ENCODE peak calls at places on chromosomes 12 and 14, in six cellular contexts. M is heart right ventricle, F is RWPE1, C is AG09319, G is GM20000, O is mammary epithelial cell. B is an unnamed sample.

GRCh38 chr14:57266060-57266459 is 2.6 kb downstream of the EXOC5 start:
- DNase-seq in C (no peak), M (no peak), O (no peak), F (no peak), G (no peak), B (no peak)

GRCh38 chr14:80930836-80931389 is 10.6 kb downstream of the CEP128 start:
- DNase-seq in C (peak; percentile 16), O (peak; percentile 96), M (no peak), F (peak; percentile 80), G (peak; percentile 45), B (peak; percentile 81)

GRCh38 chr12:990308-990648 is 745 bp upstream of the ERC1 start:
- DNase-seq in F (peak; percentile 36), C (no peak), M (peak; percentile 71), G (peak; percentile 51), O (peak; percentile 62), B (peak; percentile 77)

GRCh38 chr14:22381751-22382150 is 207.3 kb downstream of the DAD1 start:
- DNase-seq in C (no peak), M (no peak), O (no peak), G (no peak), F (no peak), B (no peak)

GRCh38 chr12:18165422-18165871 is 75.5 kb upstream of the RERGL start:
- DNase-seq in G (peak; percentile 46), F (no peak), O (peak; percentile 70), C (no peak), M (no peak), B (peak; percentile 7)

GRCh38 chr12:124617615-124618014 is 50.2 kb upstream of the NCOR2 start:
- DNase-seq in F (no peak), M (peak; percentile 69), G (no peak), O (no peak), C (no peak), B (no peak)

GRCh38 chr12:5013206-5013830 is 30.4 kb upstream of the KCNA5 start:
- DNase-seq in M (no peak), G (no peak), C (peak; percentile 20), O (peak; percentile 5), F (no peak), B (no peak)

GRCh38 chr14:64873506-64874220 is 6.0 kb downstream of the SPTB start:
- DNase-seq in M (no peak), O (no peak), C (no peak), G (no peak), F (no peak), B (no peak)

GRCh38 chr14:104938436-104938835 is 13.8 kb downstream of the PLD4 start:
- DNase-seq in G (no peak), M (no peak), C (no peak), F (no peak), O (no peak), B (no peak)

GRCh38 chr12:124461241-124461673 is 106.2 kb downstream of the NCOR2 start:
- DNase-seq in M (peak; percentile 9), F (no peak), G (no peak), C (no peak), O (no peak), B (no peak)

GRCh38 chr12:123942911-123943648 is 29.6 kb downstream of the CCDC92 start:
- DNase-seq in M (no peak), O (no peak), F (no peak), C (no peak), G (no peak), B (no peak)

DNA sequence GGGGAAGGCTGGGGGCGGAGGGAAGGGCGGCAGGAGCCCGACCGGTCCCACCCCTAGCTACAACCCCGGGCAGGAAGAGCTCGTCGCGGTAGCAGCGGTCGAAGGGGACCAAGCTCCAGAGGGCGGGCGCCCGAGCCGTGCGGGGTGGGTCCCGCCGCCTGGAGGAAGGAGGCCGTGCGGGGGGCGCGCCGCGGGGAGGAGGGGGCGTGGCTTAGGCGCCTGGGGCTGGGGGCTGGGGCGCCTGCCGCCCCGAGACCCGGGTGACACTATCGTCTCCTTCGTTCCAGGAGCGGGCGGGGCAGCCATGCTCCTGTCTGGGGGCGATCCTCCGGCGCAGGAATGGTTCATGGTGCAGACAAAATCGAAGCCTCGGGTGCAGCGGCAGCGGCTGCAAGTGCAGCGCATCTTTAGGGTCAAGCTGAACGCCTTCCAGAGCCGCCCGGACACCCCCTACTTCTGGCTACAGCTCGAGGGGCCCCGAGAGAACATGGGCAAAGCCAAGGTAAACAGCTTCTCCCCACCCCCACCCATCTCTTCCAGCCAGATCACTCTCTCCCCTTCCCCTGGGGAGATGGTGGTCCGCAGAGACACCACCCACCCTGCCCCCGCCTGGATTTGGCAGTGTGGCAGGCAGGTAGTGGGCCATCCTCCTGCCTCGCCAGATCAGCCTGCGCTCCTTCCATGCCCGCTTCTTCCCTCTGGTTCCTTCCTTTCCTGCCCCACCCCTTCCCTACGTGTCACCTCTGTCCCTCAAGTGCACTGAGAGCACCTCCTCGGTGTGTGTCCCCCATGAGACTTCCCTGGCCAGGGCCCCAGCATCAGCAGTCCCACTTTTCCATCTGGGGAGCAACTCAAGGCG is at the start of gene NYNRIN:
- DNase-seq in C (no peak), G (no peak), M (peak; percentile 80), O (no peak), F (no peak), B (peak; percentile 38)
- TF ChIP-seq CTCF in C (no peak), G (no peak), M (no peak), O (no peak), F (no peak), B (no peak)

GRCh38 chr12:115228434-115228833 is 544.5 kb upstream of the TBX3 start:
- DNase-seq in O (no peak), C (no peak), G (no peak), M (no peak), F (no peak), B (no peak)

GRCh38 chr12:115227137-115227615 is 543.2 kb upstream of the TBX3 start:
- DNase-seq in G (no peak), O (peak; percentile 91), C (peak; percentile 10), M (peak; percentile 19), F (peak; percentile 94), B (no peak)

GRCh38 chr12:115232455-115233156 is 548.6 kb upstream of the TBX3 start:
- DNase-seq in G (no peak), F (no peak), M (no peak), C (no peak), O (no peak), B (no peak)

GRCh38 chr12:115230576-115230975 is 546.6 kb upstream of the TBX3 start:
- DNase-seq in C (no peak), F (no peak), M (no peak), G (no peak), O (no peak), B (no peak)

GRCh38 chr12:115229517-115229916 is 545.5 kb upstream of the TBX3 start:
- DNase-seq in M (no peak), G (no peak), C (no peak), F (no peak), O (no peak), B (no peak)
- TF ChIP-seq CTCF in M (no peak), G (no peak), C (no peak), F (no peak), O (no peak), B (no peak)

GRCh38 chr12:30754750-30755394 is at the start of gene CAPRIN2:
- DNase-seq in C (peak; percentile 87), G (peak; percentile 95), O (peak; percentile 96), F (peak; percentile 87), M (peak; percentile 98), B (peak; percentile 93)
- TF ChIP-seq CTCF in C (peak; percentile 34), G (peak; percentile 20), O (peak; percentile 53), F (peak; percentile 67), M (peak; percentile 14), B (no peak)

GRCh38 chr12:108679282-108679681 is 45.6 kb upstream of the SELPLG start:
- DNase-seq in G (no peak), C (no peak), O (no peak), M (no peak), F (no peak), B (no peak)

GRCh38 chr12:108683906-108684556 is 47.3 kb downstream of the CORO1C start:
- DNase-seq in M (no peak), C (no peak), G (no peak), O (no peak), F (no peak), B (no peak)

GRCh38 chr12:108677381-108677780 is 43.7 kb upstream of the SELPLG start:
- DNase-seq in O (no peak), G (no peak), M (no peak), C (no peak), F (no peak), B (no peak)

GRCh38 chr12:108678070-108678730 is 44.5 kb upstream of the SELPLG start:
- DNase-seq in M (no peak), F (no peak), C (no peak), G (no peak), O (no peak), B (no peak)

GRCh38 chr12:108681317-108681716 is 47.6 kb upstream of the SELPLG start:
- DNase-seq in C (no peak), O (no peak), G (no peak), F (no peak), M (no peak), B (no peak)
- TF ChIP-seq CTCF in C (no peak), O (no peak), G (no peak), F (no peak), M (no peak), B (no peak)

DNA sequence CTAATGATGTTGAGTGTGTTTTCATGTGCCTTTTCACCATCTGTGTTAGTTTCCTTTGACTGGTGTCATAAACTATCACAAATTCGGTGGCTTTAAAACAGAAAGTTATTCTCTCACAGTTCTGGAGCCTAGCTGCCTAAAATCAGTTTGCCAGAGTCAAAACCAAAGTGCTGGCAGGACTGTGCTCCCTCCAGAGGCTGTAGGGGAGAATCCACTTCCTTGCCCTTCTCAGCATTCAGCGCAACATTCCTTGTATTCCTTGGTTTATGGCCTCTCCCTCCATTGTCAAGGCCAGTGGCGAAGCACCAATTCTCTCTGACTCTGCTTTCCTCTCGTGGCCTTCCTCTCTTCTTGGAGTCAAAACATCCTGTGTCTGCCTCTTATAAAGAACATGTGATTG is 174.2 kb upstream of the PDE3A start:
- DNase-seq in M (no peak), F (no peak), G (no peak), O (no peak), C (no peak), B (no peak)
- TF ChIP-seq CTCF in M (no peak), F (no peak), G (no peak), O (no peak), C (peak; percentile 44), B (no peak)

GRCh38 chr12:46384451-46385301 is 12.1 kb upstream of the SLC38A2 start:
- DNase-seq in G (no peak), C (no peak), M (no peak), F (no peak), O (no peak), B (no peak)

GRCh38 chr12:46382425-46382973 is 9.9 kb upstream of the SLC38A2 start:
- DNase-seq in O (no peak), F (no peak), C (no peak), G (no peak), M (no peak), B (no peak)

GRCh38 chr12:46380881-46381280 is 8.3 kb upstream of the SLC38A2 start:
- DNase-seq in O (no peak), C (no peak), M (no peak), F (no peak), G (no peak), B (no peak)

GRCh38 chr12:46383654-46384450 is 11.3 kb upstream of the SLC38A2 start:
- DNase-seq in G (peak; percentile 43), F (peak; percentile 41), C (peak; percentile 96), M (peak; percentile 94), O (peak; percentile 86), B (peak; percentile 87)

GRCh38 chr12:46382974-46383653 is 10.5 kb upstream of the SLC38A2 start:
- DNase-seq in F (peak; percentile 88), C (peak; percentile 96), O (peak; percentile 95), G (peak; percentile 91), M (peak; percentile 98), B (peak; percentile 95)
- TF ChIP-seq CTCF in F (peak; percentile 31), C (no peak), O (peak; percentile 8), G (peak; percentile 14), M (no peak), B (no peak)